ENCODE peak calls at places on chromosomes 13 and 19, in five cellular contexts. Z is pons; N is posterior cingulate gyrus; K is activated T-helper 2 cell treated with anti-CD3 and anti-CD28 coated beads, Interferon-gamma antibody, Interleukin-2, Interleukin-4, amounts not matched to agents 10 μg/mL and 5 μg/mL and 100 μg/mL, durations not matched to agents 14 hours and 24 hours and 36 hours; D is Calu3. A is an unnamed sample.

GRCh38 chr19:982567-983170 is 1.5 kb upstream of the WDR18 start:
- DNase-seq in N (peak), D (peak), K (peak), Z (peak), A (no peak)

GRCh38 chr19:12841094-12841493 is 2.8 kb downstream of the MAST1 start:
- DNase-seq in N (peak), D (no peak), K (no peak), Z (no peak), A (no peak)

GRCh38 chr19:32642771-32643170 is 32.2 kb downstream of the ANKRD27 start:
- DNase-seq in Z (no peak), N (no peak), D (no peak), K (peak), A (no peak)

GRCh38 chr19:10122066-10122465 is 2.4 kb upstream of the EIF3G start:
- DNase-seq in D (no peak), N (no peak), K (no peak), Z (no peak), A (peak)

GRCh38 chr13:106630650-106631049 is 62.7 kb upstream of the ARGLU1 start:
- DNase-seq in N (no peak), Z (no peak), D (no peak), K (no peak), A (no peak)

GRCh38 chr13:46642254-46642653 is 89.3 kb downstream of the LRCH1 start:
- DNase-seq in D (no peak), K (no peak), Z (no peak), N (no peak), A (no peak)

GRCh38 chr19:43354305-43354627 is 780 bp downstream of the CD177 start:
- DNase-seq in K (no peak), N (no peak), D (no peak), Z (no peak), A (no peak)

GRCh38 chr19:38856813-38857212 is 7.0 kb upstream of the HNRNPL start:
- DNase-seq in D (no peak), N (no peak), K (no peak), Z (no peak), A (no peak)

GRCh38 chr19:46221981-46222610 is 7.4 kb upstream of the IGFL1 start:
- DNase-seq in N (no peak), K (no peak), D (peak), Z (peak), A (peak)

GRCh38 chr19:44512326-44513298 is 12.3 kb upstream of the ZNF180 start:
- DNase-seq in K (no peak), N (no peak), D (peak), Z (no peak), A (peak)